ENCODE peak calls at places on chromosome 1, in seven cellular contexts. C is HepG2, E is GM12865, I is testis, B is brain microvascular endothelial cell, G is lower leg skin, N is K562. V is an unnamed sample.
A peak's percentile ranks its signal among the peaks of the same experiment; 100 is the strongest.

GRCh38 chr1:16022393-16022792 is 557 bp downstream of the CLCNKA start:
- DNase-seq in C (no peak), E (no peak), I (no peak), B (no peak), G (no peak), N (no peak), V (no peak)

GRCh38 chr1:224922404-224923164 is 6.9 kb upstream of the DNAH14 start:
- DNase-seq in C (peak; percentile 30), E (peak; percentile 36), I (no peak), B (no peak), G (no peak), N (peak; percentile 64), V (no peak)

GRCh38 chr1:244667797-244668196 is 14.9 kb downstream of the DESI2 start:
- DNase-seq in C (no peak), E (no peak), I (no peak), B (no peak), G (no peak), N (no peak), V (no peak)

GRCh38 chr1:228666686-228667085 is 68.6 kb upstream of the RHOU start:
- DNase-seq in C (no peak), E (no peak), I (no peak), B (no peak), G (no peak), N (no peak), V (no peak)

GRCh38 chr1:12515234-12515633 is 102.8 kb downstream of the DHRS3 start:
- DNase-seq in C (no peak), E (no peak), I (no peak), B (no peak), G (no peak), N (no peak), V (no peak)

GRCh38 chr1:73903092-73903491 is 294.9 kb downstream of the LRRIQ3 start:
- DNase-seq in C (no peak), E (peak; percentile 2), I (no peak), B (no peak), G (no peak), N (no peak), V (no peak)

GRCh38 chr1:2474933-2475371 is 1.1 kb upstream of the PLCH2 start:
- DNase-seq in C (no peak), E (no peak), I (peak; percentile 97), B (no peak), G (no peak), N (peak; percentile 60), V (no peak)

GRCh38 chr1:236159704-236160539 is 17.6 kb downstream of the GPR137B start:
- DNase-seq in C (peak; percentile 36), E (peak; percentile 93), I (no peak), B (no peak), G (no peak), N (no peak), V (no peak)

GRCh38 chr1:67134692-67135091 is at the start of gene C1orf141:
- DNase-seq in C (no peak), E (no peak), I (peak; percentile 59), B (no peak), G (no peak), N (no peak), V (no peak)

GRCh38 chr1:236451796-236452373 is 57.8 kb downstream of the EDARADD start:
- DNase-seq in C (peak; percentile 28), E (peak; percentile 45), I (peak; percentile 34), B (no peak), G (no peak), N (peak; percentile 81), V (no peak)

GRCh38 chr1:172451002-172451443 is 7.2 kb upstream of the PIGC start:
- DNase-seq in C (peak; percentile 85), E (peak; percentile 22), I (no peak), B (peak; percentile 50), G (no peak), N (peak; percentile 42), V (no peak)

GRCh38 chr1:57377731-57378139 is 46.1 kb downstream of the DAB1 start:
- DNase-seq in C (no peak), E (no peak), I (no peak), B (no peak), G (no peak), N (no peak), V (no peak)

GRCh38 chr1:211520641-211521040 is 28.7 kb upstream of the RD3 start:
- DNase-seq in C (peak; percentile 54), E (no peak), I (no peak), B (no peak), G (no peak), N (no peak), V (no peak)
- TF ChIP-seq CTCF in C (peak; percentile 51), E (no peak), I (no peak), B (peak; percentile 34), G (no peak), N (no peak), V (no peak)

GRCh38 chr1:167196185-167196584 is 24.5 kb upstream of the POU2F1 start:
- DNase-seq in C (no peak), E (no peak), I (no peak), B (peak; percentile 18), G (no peak), N (no peak), V (no peak)

GRCh38 chr1:167198518-167199133 is 22.1 kb upstream of the POU2F1 start:
- DNase-seq in C (no peak), E (no peak), I (no peak), B (no peak), G (no peak), N (no peak), V (no peak)

GRCh38 chr1:167199656-167200055 is 21.0 kb upstream of the POU2F1 start:
- DNase-seq in C (no peak), E (no peak), I (no peak), B (peak; percentile 32), G (no peak), N (no peak), V (no peak)

GRCh38 chr1:167200272-167200671 is 20.4 kb upstream of the POU2F1 start:
- DNase-seq in C (no peak), E (no peak), I (no peak), B (no peak), G (no peak), N (no peak), V (no peak)

DNA sequence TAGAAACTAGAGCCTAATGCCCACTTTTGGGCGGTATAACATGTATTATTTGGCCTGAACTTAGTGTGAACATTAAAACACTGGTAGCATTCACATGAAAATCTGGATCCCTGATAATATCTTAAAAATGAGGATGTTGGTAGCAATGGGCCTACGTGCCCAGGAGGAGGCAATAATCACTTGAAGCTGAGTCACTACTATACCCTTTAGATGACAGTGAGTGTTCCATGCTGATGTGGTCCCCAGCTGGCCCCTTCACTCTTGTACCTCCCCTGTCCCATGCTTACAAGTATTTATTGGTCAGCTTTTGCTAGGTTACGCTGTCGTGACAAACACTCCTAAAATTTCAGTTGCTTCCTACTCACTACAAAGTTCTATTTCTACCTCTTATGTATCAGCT is 23.0 kb upstream of the POU2F1 start:
- DNase-seq in C (no peak), E (no peak), I (no peak), B (no peak), G (no peak), N (no peak), V (no peak)
- TF ChIP-seq CTCF in C (no peak), E (no peak), I (no peak), B (no peak), G (no peak), N (peak; percentile 44), V (no peak)

GRCh38 chr1:150164769-150165168 is 15.1 kb downstream of the PLEKHO1 start:
- DNase-seq in C (no peak), E (peak; percentile 34), I (no peak), B (no peak), G (no peak), N (no peak), V (no peak)

GRCh38 chr1:150161747-150162581 is 12.2 kb downstream of the PLEKHO1 start:
- DNase-seq in C (no peak), E (peak; percentile 77), I (no peak), B (no peak), G (no peak), N (no peak), V (no peak)

GRCh38 chr1:150164224-150164623 is 14.5 kb downstream of the PLEKHO1 start:
- DNase-seq in C (no peak), E (no peak), I (no peak), B (no peak), G (no peak), N (no peak), V (no peak)

GRCh38 chr1:150162582-150162861 is 12.8 kb downstream of the PLEKHO1 start:
- DNase-seq in C (no peak), E (no peak), I (no peak), B (no peak), G (no peak), N (no peak), V (no peak)

GRCh38 chr1:150162862-150163706 is 13.4 kb downstream of the PLEKHO1 start:
- DNase-seq in C (peak; percentile 95), E (peak; percentile 96), I (peak; percentile 85), B (peak; percentile 99), G (peak; percentile 95), N (peak; percentile 95), V (peak; percentile 83)
- TF ChIP-seq CTCF in C (no peak), E (no peak), I (no peak), B (peak; percentile 45), G (no peak), N (no peak), V (no peak)

GRCh38 chr1:150072959-150073358 is 5.4 kb downstream of the VPS45 start:
- DNase-seq in C (no peak), E (peak; percentile 17), I (no peak), B (no peak), G (no peak), N (no peak), V (no peak)
- TF ChIP-seq CTCF in C (peak; percentile 6), E (peak; percentile 34), I (peak; percentile 42), B (no peak), G (no peak), N (peak; percentile 67), V (no peak)

GRCh38 chr1:155091071-155092051 is 12.7 kb downstream of the EFNA3 start:
- DNase-seq in C (peak; percentile 78), E (peak; percentile 76), I (peak; percentile 86), B (peak; percentile 48), G (peak; percentile 95), N (peak; percentile 79), V (peak; percentile 95)

GRCh38 chr1:155093938-155094621 is 15.4 kb downstream of the EFNA3 start:
- DNase-seq in C (peak; percentile 46), E (no peak), I (no peak), B (no peak), G (no peak), N (peak; percentile 60), V (peak; percentile 74)

GRCh38 chr1:155092641-155093040 is 14.0 kb downstream of the EFNA3 start:
- DNase-seq in C (no peak), E (no peak), I (no peak), B (no peak), G (no peak), N (no peak), V (no peak)

GRCh38 chr1:155092131-155092530 is 13.5 kb downstream of the EFNA3 start:
- DNase-seq in C (no peak), E (no peak), I (no peak), B (no peak), G (no peak), N (no peak), V (no peak)

DNA sequence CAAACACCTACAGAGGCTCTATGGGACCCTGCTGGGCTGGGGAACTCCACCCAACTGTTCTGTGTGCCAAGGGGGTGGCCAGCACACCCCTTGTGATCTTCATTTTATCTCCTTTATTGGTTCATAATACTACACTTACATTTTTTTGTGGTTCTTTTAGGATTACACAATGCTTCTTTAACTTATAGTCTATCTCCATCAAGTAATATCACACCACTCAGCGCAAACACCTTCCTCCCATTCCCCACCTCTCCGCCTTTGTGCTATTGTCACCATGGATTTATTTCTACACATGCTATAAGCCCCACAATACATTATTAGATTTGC is 15.9 kb downstream of the EFNA3 start:
- DNase-seq in C (no peak), E (no peak), I (no peak), B (no peak), G (no peak), N (no peak), V (no peak)
- TF ChIP-seq CTCF in C (no peak), E (no peak), I (no peak), B (no peak), G (no peak), N (no peak), V (no peak)

V was measured in mesothelial cell of epicardium.